ENCODE peak calls at places on chromosomes 16 and 17, in five cellular contexts. K is right lobe of liver, A is tibial nerve, X is uterus, Q is adrenal gland. I is an unnamed sample.

GRCh38 chr17:41415833-41416335 is 8.5 kb downstream of the KRT37 start:
- DNase-seq in A (no peak), K (peak; percentile 68), X (peak; percentile 79), Q (peak; percentile 72), I (no peak)

GRCh38 chr17:44911133-44912001 is 3.9 kb downstream of the GFAP start:
- DNase-seq in A (no peak), Q (peak; percentile 85), X (peak; percentile 49), K (peak; percentile 83), I (peak; percentile 82)

GRCh38 chr16:11354733-11355574 is 9.7 kb downstream of the RMI2 start:
- DNase-seq in Q (peak; percentile 49), X (no peak), K (no peak), A (no peak), I (no peak)

GRCh38 chr17:62064029-62064790 is 868 bp downstream of the MED13 start:
- DNase-seq in K (no peak), X (no peak), A (no peak), Q (no peak), I (peak; percentile 42)

GRCh38 chr17:19270951-19271611 is 33.9 kb downstream of the EPN2 start:
- DNase-seq in X (no peak), A (no peak), K (no peak), Q (no peak), I (no peak)

GRCh38 chr17:1462164-1463112 is 6.4 kb upstream of the CRK start:
- DNase-seq in K (no peak), X (no peak), A (no peak), Q (no peak), I (no peak)

GRCh38 chr16:23999663-24000062 is 163.9 kb downstream of the PRKCB start:
- DNase-seq in Q (no peak), K (no peak), A (no peak), X (no peak), I (no peak)

GRCh38 chr16:77896357-77896972 is 108.1 kb downstream of the VAT1L start:
- DNase-seq in K (no peak), Q (peak; percentile 20), X (no peak), A (no peak), I (no peak)

GRCh38 chr17:7380855-7381683 is at the start of gene TNK1:
- DNase-seq in Q (peak; percentile 47), X (peak; percentile 56), A (no peak), K (peak; percentile 80), I (no peak)

GRCh38 chr16:89842471-89843408 is 14.5 kb downstream of the SPIRE2 start:
- DNase-seq in A (no peak), K (no peak), Q (no peak), X (no peak), I (peak; percentile 87)

GRCh38 chr17:146983-147761 is 9.8 kb downstream of the SCGB1C2 start:
- DNase-seq in K (peak; percentile 47), A (no peak), Q (no peak), X (peak; percentile 7), I (no peak)

GRCh38 chr16:68707341-68708152 is 29.5 kb upstream of the CDH1 start:
- DNase-seq in Q (peak; percentile 9), K (no peak), X (no peak), A (no peak), I (peak; percentile 91)

GRCh38 chr16:74749291-74750055 is 25.1 kb downstream of the FA2H start:
- DNase-seq in A (no peak), X (no peak), Q (no peak), K (peak; percentile 24), I (no peak)

GRCh38 chr17:14359251-14359939 is 58.5 kb downstream of the HS3ST3B1 start:
- DNase-seq in K (no peak), X (no peak), A (no peak), Q (peak; percentile 20), I (no peak)

GRCh38 chr17:28008526-28008925 is 34.0 kb upstream of the NLK start:
- DNase-seq in X (no peak), K (no peak), Q (peak; percentile 66), A (no peak), I (no peak)

GRCh38 chr17:55420776-55421178 is 858 bp downstream of the MMD start:
- DNase-seq in Q (peak; percentile 51), K (peak; percentile 69), A (peak; percentile 23), X (peak; percentile 39), I (no peak)

GRCh38 chr17:76534831-76535732 is 2.4 kb downstream of the CYGB start:
- DNase-seq in K (no peak), Q (no peak), A (no peak), X (no peak), I (no peak)

GRCh38 chr17:8175795-8176196 is 384 bp downstream of the TMEM107 start:
- DNase-seq in X (no peak), A (no peak), Q (peak; percentile 35), K (no peak), I (no peak)

GRCh38 chr17:80789356-80789902 is 202.2 kb upstream of the CHMP6 start:
- DNase-seq in X (peak; percentile 70), A (no peak), K (no peak), Q (peak; percentile 86), I (peak; percentile 71)

GRCh38 chr17:37650419-37651003 is 7.3 kb upstream of the DDX52 start:
- DNase-seq in X (no peak), Q (peak; percentile 54), K (no peak), A (no peak), I (no peak)

GRCh38 chr16:81181013-81181720 is 57.3 kb upstream of the BCO1 start:
- DNase-seq in K (no peak), Q (peak; percentile 95), X (peak; percentile 93), A (peak; percentile 88), I (peak; percentile 75)

GRCh38 chr17:48663134-48663924 is 37.2 kb upstream of the HOXB9 start:
- DNase-seq in X (no peak), Q (no peak), K (no peak), A (no peak), I (no peak)

GRCh38 chr17:4516740-4517139 is 18.1 kb downstream of the SPNS2 start:
- DNase-seq in K (no peak), X (no peak), A (no peak), Q (no peak), I (no peak)

GRCh38 chr17:74785981-74786360 is 9.8 kb upstream of the NAT9 start:
- DNase-seq in K (no peak), A (no peak), Q (no peak), X (no peak), I (no peak)

GRCh38 chr16:67431805-67432476 is 1.0 kb downstream of the HSD11B2 start:
- DNase-seq in A (no peak), Q (no peak), K (no peak), X (no peak), I (no peak)

GRCh38 chr17:31487648-31488263 is 96.3 kb downstream of the RAB11FIP4 start:
- DNase-seq in Q (peak; percentile 89), X (peak; percentile 74), A (peak; percentile 51), K (peak; percentile 97), I (peak; percentile 63)
- TF ChIP-seq POLR2A in Q (no peak), X (peak; percentile 62), A (peak; percentile 39), K (peak; percentile 83), I (no peak)

GRCh38 chr16:83807327-83807709 is 460 bp upstream of the HSBP1 start:
- DNase-seq in K (no peak), Q (no peak), X (no peak), A (no peak), I (no peak)

GRCh38 chr16:83804366-83804765 is 3.4 kb upstream of the HSBP1 start:
- DNase-seq in Q (no peak), K (no peak), A (no peak), X (no peak), I (no peak)

GRCh38 chr16:83806721-83807120 is 1.1 kb upstream of the HSBP1 start:
- DNase-seq in K (no peak), X (no peak), Q (no peak), A (no peak), I (no peak)

GRCh38 chr16:83807710-83808572 is at the start of gene HSBP1:
- DNase-seq in X (peak; percentile 92), K (peak; percentile 97), A (peak; percentile 87), Q (peak; percentile 96), I (peak; percentile 90)

GRCh38 chr16:83806036-83806435 is 1.7 kb upstream of the HSBP1 start:
- DNase-seq in X (no peak), K (no peak), Q (no peak), A (no peak), I (no peak)
- TF ChIP-seq POLR2A in X (no peak), K (no peak), Q (no peak), A (no peak), I (no peak)

DNA sequence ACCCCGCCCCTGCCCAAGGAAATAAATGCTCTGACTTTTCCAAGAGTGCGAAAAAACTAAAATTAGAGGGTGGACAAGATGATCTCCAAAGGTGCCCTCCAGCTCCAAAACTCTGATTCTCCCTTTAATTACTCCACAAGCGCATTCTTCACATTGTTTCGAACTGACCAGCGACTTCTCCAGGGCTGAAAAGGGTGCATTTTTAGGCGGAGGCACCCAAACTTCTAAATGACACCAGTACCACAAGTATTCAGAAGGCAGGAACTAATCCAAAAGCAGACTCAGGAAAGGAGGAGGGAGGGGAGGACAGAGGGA is 750 bp downstream of the ZFHX3 start:
- DNase-seq in K (no peak), A (no peak), X (no peak), Q (no peak), I (no peak)
- TF ChIP-seq POLR2A in K (no peak), A (no peak), X (no peak), Q (no peak), I (no peak)

GRCh38 chr16:88300463-88300835 is 82.3 kb upstream of the ZNF469 start:
- DNase-seq in A (no peak), Q (no peak), K (peak; percentile 20), X (no peak), I (no peak)

GRCh38 chr16:88297178-88297720 is 85.5 kb upstream of the ZNF469 start:
- DNase-seq in K (peak; percentile 38), X (no peak), A (no peak), Q (no peak), I (no peak)

GRCh38 chr16:88299751-88300462 is 82.9 kb upstream of the ZNF469 start:
- DNase-seq in K (peak; percentile 37), X (no peak), A (no peak), Q (no peak), I (no peak)

GRCh38 chr16:88298166-88298881 is 84.4 kb upstream of the ZNF469 start:
- DNase-seq in Q (peak; percentile 72), K (peak; percentile 27), A (no peak), X (no peak), I (no peak)

GRCh38 chr16:88298882-88299745 is 83.6 kb upstream of the ZNF469 start:
- DNase-seq in A (no peak), Q (no peak), K (peak; percentile 45), X (no peak), I (peak; percentile 33)
- TF ChIP-seq POLR2A in A (no peak), Q (no peak), K (no peak), X (no peak), I (no peak)

GRCh38 chr16:30509081-30509480 is 17.3 kb downstream of the ZNF768 start:
- DNase-seq in K (no peak), A (no peak), X (no peak), Q (no peak), I (no peak)
- TF ChIP-seq POLR2A in K (no peak), A (no peak), X (no peak), Q (no peak), I (no peak)

I was measured in H54.